ENCODE peak calls at places on chromosomes 4 and X, in seven cellular contexts. A is osteoblast; H is type B pancreatic cell; V is endothelial cell; L is CD8-positive, alpha-beta T cell; T is neural crest cell; K is AG10803. I is an unnamed sample.

GRCh38 chrX:140432328-140433025 is 72.4 kb downstream of the SOX3 start:
- DNase-seq in H (no peak), V (no peak), A (peak), T (no peak), K (peak), L (no peak), I (no peak)

GRCh38 chr4:188665466-188665865 is 526.2 kb downstream of the TRIML1 start:
- DNase-seq in H (no peak), K (no peak), V (no peak), L (no peak), T (no peak), A (no peak), I (no peak)

GRCh38 chr4:48963042-48963679 is 22.9 kb upstream of the CWH43 start:
- DNase-seq in A (peak), K (peak), L (peak), H (peak), T (peak), V (peak), I (peak)

GRCh38 chrX:44432641-44433040 is 89.2 kb upstream of the EFHC2 start:
- DNase-seq in A (no peak), L (no peak), T (no peak), K (peak), V (peak), H (no peak), I (no peak)

GRCh38 chr4:186304816-186305520 is 39.0 kb downstream of the F11 start:
- DNase-seq in T (no peak), H (no peak), K (no peak), A (no peak), V (no peak), L (no peak), I (no peak)

GRCh38 chr4:35151816-35152572 is 1092.3 kb downstream of the ARAP2 start:
- DNase-seq in V (peak), H (no peak), K (no peak), L (no peak), T (peak), A (no peak), I (no peak)

GRCh38 chr4:108830509-108831244 is 67.8 kb upstream of the ETNPPL start:
- DNase-seq in H (no peak), A (no peak), V (no peak), T (no peak), L (no peak), K (no peak), I (no peak)

GRCh38 chrX:455199-455598 is 68.5 kb upstream of the PPP2R3B start:
- DNase-seq in T (no peak), A (no peak), V (no peak), K (no peak), L (no peak), H (no peak), I (no peak)

GRCh38 chr4:101418466-101418865 is 71.1 kb upstream of the PPP3CA start:
- DNase-seq in T (no peak), K (no peak), L (no peak), V (no peak), A (no peak), H (no peak), I (no peak)

GRCh38 chr4:8547912-8548730 is 32.1 kb upstream of the GPR78 start:
- DNase-seq in T (no peak), L (no peak), H (no peak), V (no peak), K (no peak), A (peak), I (no peak)

GRCh38 chr4:78951862-78952472 is 12.7 kb upstream of the PAQR3 start:
- DNase-seq in A (no peak), V (peak), K (peak), L (peak), H (no peak), T (peak), I (no peak)

GRCh38 chrX:122135070-122135469 is 1049.0 kb upstream of the GRIA3 start:
- DNase-seq in K (peak), L (no peak), V (no peak), A (no peak), T (no peak), H (no peak), I (no peak)

GRCh38 chrX:18075603-18076002 is 145.1 kb downstream of the BEND2 start:
- DNase-seq in T (no peak), L (no peak), A (no peak), K (no peak), H (no peak), V (no peak), I (no peak)

GRCh38 chr4:108320066-108320465 is 151.3 kb upstream of the LEF1 start:
- DNase-seq in T (no peak), L (no peak), V (no peak), A (no peak), K (no peak), H (no peak), I (no peak)

GRCh38 chrX:133776072-133776471 is 209.3 kb downstream of the GPC3 start:
- DNase-seq in V (peak), T (peak), L (peak), K (no peak), H (no peak), A (peak), I (no peak)

GRCh38 chrX:108396188-108396885 is 41.9 kb downstream of the COL4A6 start:
- DNase-seq in K (no peak), T (no peak), L (no peak), H (no peak), A (no peak), V (no peak), I (no peak)

GRCh38 chrX:110741213-110741796 is 54.3 kb downstream of the CHRDL1 start:
- DNase-seq in K (peak), H (no peak), T (no peak), V (no peak), A (no peak), L (no peak), I (no peak)

GRCh38 chrX:37998586-37999267 is 7.6 kb upstream of the SYTL5 start:
- DNase-seq in L (no peak), T (no peak), H (no peak), V (no peak), A (peak), K (peak), I (no peak)

GRCh38 chrX:135536883-135537282 is 16.4 kb downstream of the INTS6L start:
- DNase-seq in T (no peak), K (no peak), A (no peak), V (no peak), H (no peak), L (no peak), I (no peak)

GRCh38 chr4:136861081-136861480 is 671.2 kb downstream of the PCDH18 start:
- DNase-seq in T (no peak), H (no peak), V (no peak), A (no peak), K (no peak), L (no peak), I (no peak)

GRCh38 chr4:125952631-125953030 is 637.9 kb downstream of the FAT4 start:
- DNase-seq in T (no peak), H (no peak), K (peak), L (no peak), V (no peak), A (no peak), I (no peak)

GRCh38 chrX:45274576-45274975 is 73.9 kb upstream of the DIPK2B start:
- DNase-seq in L (no peak), V (no peak), H (no peak), A (no peak), T (no peak), K (peak), I (no peak)

GRCh38 chrX:17687648-17688047 is 49.6 kb upstream of the SCML1 start:
- DNase-seq in H (no peak), A (no peak), T (no peak), L (no peak), K (no peak), V (no peak), I (no peak)

GRCh38 chr4:113582737-113583136 is 178.8 kb downstream of the CAMK2D start:
- DNase-seq in H (no peak), A (no peak), V (no peak), K (no peak), L (no peak), T (no peak), I (no peak)

GRCh38 chrX:125436855-125437254 is 117.2 kb downstream of the TEX13C start:
- DNase-seq in T (no peak), A (no peak), V (no peak), L (no peak), K (no peak), H (no peak), I (no peak)

GRCh38 chr4:182510836-182511235 is 267.6 kb downstream of the TENM3 start:
- DNase-seq in H (no peak), K (no peak), A (no peak), T (no peak), V (no peak), L (no peak), I (no peak)

GRCh38 chrX:136143714-136144113 is 3.6 kb upstream of the FHL1 start:
- DNase-seq in H (no peak), A (no peak), L (no peak), T (no peak), K (no peak), V (no peak), I (no peak)

GRCh38 chrX:65528705-65529340 is 5.8 kb downstream of the LAS1L start:
- DNase-seq in V (peak), L (peak), T (peak), K (peak), A (peak), H (no peak), I (no peak)

GRCh38 chrX:97308161-97308560 is 424.5 kb downstream of the RPA4 start:
- DNase-seq in A (no peak), L (no peak), H (no peak), T (no peak), K (peak), V (no peak), I (no peak)

GRCh38 chr4:25441519-25442117 is 64.6 kb downstream of the ANAPC4 start:
- DNase-seq in L (no peak), H (no peak), A (peak), K (peak), T (peak), V (peak), I (no peak)

GRCh38 chrX:73131877-73132276 is 52.6 kb upstream of the PABPC1L2A start:
- DNase-seq in T (no peak), H (no peak), A (no peak), V (no peak), K (no peak), L (no peak), I (no peak)

GRCh38 chrX:73126240-73126639 is 46.9 kb upstream of the PABPC1L2A start:
- DNase-seq in A (no peak), K (no peak), H (no peak), L (no peak), V (no peak), T (no peak), I (no peak)

GRCh38 chrX:73131276-73131675 is 52.0 kb upstream of the PABPC1L2A start:
- DNase-seq in T (no peak), H (no peak), K (no peak), V (no peak), L (no peak), A (no peak), I (no peak)

DNA sequence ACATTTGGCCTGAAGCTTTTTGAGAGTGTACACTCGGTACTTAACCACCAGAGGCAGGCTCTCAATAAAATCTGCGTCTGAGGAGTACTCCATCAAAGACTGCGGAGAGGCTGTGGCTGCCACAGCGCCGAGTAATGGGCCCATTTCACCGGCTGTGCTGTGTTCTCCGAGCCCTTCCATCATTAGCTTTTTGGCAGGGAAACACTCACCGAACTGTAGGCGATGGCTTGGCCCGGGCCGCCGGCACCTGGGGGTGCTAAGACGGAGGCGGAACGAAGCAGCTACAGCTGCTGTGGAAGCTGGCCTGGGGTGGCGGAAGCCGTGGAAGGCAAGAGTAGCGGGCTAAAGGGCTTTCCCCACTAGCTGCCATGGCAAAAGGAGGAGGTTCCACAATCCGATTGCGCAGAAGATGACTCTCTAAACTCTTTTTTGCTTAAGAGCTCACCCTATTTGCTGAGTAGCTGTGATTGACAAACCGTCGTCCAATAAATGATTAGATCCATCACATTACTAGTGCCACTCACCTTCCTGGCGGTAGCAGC is 48.5 kb upstream of the PABPC1L2A start:
- DNase-seq in A (peak), H (no peak), L (no peak), T (no peak), K (peak), V (peak), I (no peak)
- TF ChIP-seq CTCF in A (no peak), H (no peak), L (no peak), T (no peak), K (no peak), V (no peak), I (no peak)

GRCh38 chr4:168867128-168867527 is 142.9 kb downstream of the CBR4 start:
- DNase-seq in K (no peak), A (no peak), T (no peak), H (no peak), L (no peak), V (no peak), I (no peak)

GRCh38 chr4:168863719-168864632 is 146.1 kb downstream of the CBR4 start:
- DNase-seq in K (no peak), T (no peak), H (no peak), A (no peak), L (no peak), V (no peak), I (no peak)

GRCh38 chr4:168865854-168866253 is 144.2 kb downstream of the CBR4 start:
- DNase-seq in A (no peak), H (no peak), K (no peak), L (no peak), V (no peak), T (no peak), I (no peak)

GRCh38 chr4:168866635-168867034 is 143.4 kb downstream of the CBR4 start:
- DNase-seq in T (no peak), L (no peak), A (no peak), H (no peak), K (no peak), V (no peak), I (no peak)

GRCh38 chr4:168864831-168865541 is 145.1 kb downstream of the CBR4 start:
- DNase-seq in K (peak), T (no peak), A (peak), V (no peak), H (no peak), L (no peak), I (no peak)
- TF ChIP-seq CTCF in K (peak), T (peak), A (peak), V (no peak), H (peak), L (no peak), I (no peak)

GRCh38 chrX:155666741-155667140 is 54.0 kb upstream of the TMLHE start:
- DNase-seq in L (no peak), K (no peak), H (no peak), A (no peak), V (no peak), T (no peak), I (no peak)

GRCh38 chrX:155662297-155662696 is 49.5 kb upstream of the TMLHE start:
- DNase-seq in L (no peak), K (no peak), V (no peak), T (no peak), A (no peak), H (no peak), I (no peak)
- TF ChIP-seq CTCF in L (no peak), K (peak), V (peak), T (no peak), A (no peak), H (peak), I (no peak)

GRCh38 chr4:18934197-18934596 is 912.6 kb upstream of the LCORL start:
- DNase-seq in L (no peak), A (no peak), T (no peak), K (no peak), H (no peak), V (no peak), I (no peak)
- TF ChIP-seq CTCF in L (no peak), A (no peak), T (no peak), K (no peak), H (no peak), V (no peak), I (no peak)

I was measured in CD14-positive monocyte.